ENCODE peak calls at places on chromosomes 1 and 21, in seven cellular contexts. One of them, this sample, is unnamed.

GRCh38 chr1:2380816-2381591 is 10.3 kb downstream of the MORN1 start:
- DNase-seq in neural progenitor cell: no peak
- DNase-seq in A549: no peak
- DNase-seq in cardiac fibroblast: no peak
- DNase-seq in cardiac muscle cell: no peak
- DNase-seq in breast epithelium: no peak
- DNase-seq in heart right ventricle: no peak
- DNase-seq in this sample: peak

GRCh38 chr1:53551428-53551995 is 92.3 kb downstream of the DMRTB1 start:
- DNase-seq in cardiac fibroblast: no peak
- DNase-seq in breast epithelium: no peak
- DNase-seq in heart right ventricle: no peak
- DNase-seq in neural progenitor cell: no peak
- DNase-seq in A549: no peak
- DNase-seq in cardiac muscle cell: no peak
- DNase-seq in this sample: no peak

GRCh38 chr1:111745670-111746613 is 6.7 kb upstream of the INKA2 start:
- DNase-seq in heart right ventricle: no peak
- DNase-seq in A549: no peak
- DNase-seq in neural progenitor cell: no peak
- DNase-seq in cardiac fibroblast: no peak
- DNase-seq in breast epithelium: no peak
- DNase-seq in cardiac muscle cell: no peak
- DNase-seq in this sample: no peak

GRCh38 chr21:26934383-26934782 is 32.5 kb downstream of the ADAMTS5 start:
- DNase-seq in heart right ventricle: no peak
- DNase-seq in A549: no peak
- DNase-seq in cardiac fibroblast: no peak
- DNase-seq in breast epithelium: no peak
- DNase-seq in cardiac muscle cell: no peak
- DNase-seq in neural progenitor cell: no peak
- DNase-seq in this sample: no peak

GRCh38 chr1:172005856-172006255 is 164.6 kb downstream of the DNM3 start:
- DNase-seq in heart right ventricle: no peak
- DNase-seq in neural progenitor cell: no peak
- DNase-seq in cardiac muscle cell: peak
- DNase-seq in breast epithelium: no peak
- DNase-seq in A549: peak
- DNase-seq in cardiac fibroblast: peak
- DNase-seq in this sample: no peak

GRCh38 chr1:227761621-227762230 is 26.5 kb downstream of the SNAP47 start:
- DNase-seq in neural progenitor cell: no peak
- DNase-seq in cardiac fibroblast: no peak
- DNase-seq in A549: no peak
- DNase-seq in breast epithelium: no peak
- DNase-seq in cardiac muscle cell: no peak
- DNase-seq in heart right ventricle: no peak
- DNase-seq in this sample: no peak

GRCh38 chr1:33762099-33762830 is 101.6 kb upstream of the HMGB4 start:
- DNase-seq in cardiac fibroblast: peak
- DNase-seq in breast epithelium: no peak
- DNase-seq in A549: no peak
- DNase-seq in heart right ventricle: no peak
- DNase-seq in neural progenitor cell: no peak
- DNase-seq in cardiac muscle cell: no peak
- DNase-seq in this sample: no peak

GRCh38 chr1:186636786-186637185 is 43.4 kb downstream of the PTGS2 start:
- DNase-seq in heart right ventricle: no peak
- DNase-seq in cardiac fibroblast: no peak
- DNase-seq in A549: no peak
- DNase-seq in cardiac muscle cell: no peak
- DNase-seq in neural progenitor cell: no peak
- DNase-seq in breast epithelium: no peak
- DNase-seq in this sample: no peak

GRCh38 chr1:182163821-182164223 is 102.3 kb upstream of the ZNF648 start:
- DNase-seq in cardiac fibroblast: no peak
- DNase-seq in cardiac muscle cell: no peak
- DNase-seq in breast epithelium: no peak
- DNase-seq in neural progenitor cell: no peak
- DNase-seq in heart right ventricle: peak
- DNase-seq in A549: no peak
- DNase-seq in this sample: peak

GRCh38 chr21:32603131-32603530 is 9.0 kb downstream of the CFAP298 start:
- DNase-seq in neural progenitor cell: no peak
- DNase-seq in breast epithelium: no peak
- DNase-seq in cardiac fibroblast: no peak
- DNase-seq in heart right ventricle: no peak
- DNase-seq in cardiac muscle cell: no peak
- DNase-seq in A549: no peak
- DNase-seq in this sample: no peak

GRCh38 chr1:184027751-184028682 is 9.5 kb downstream of the COLGALT2 start:
- DNase-seq in breast epithelium: no peak
- DNase-seq in cardiac muscle cell: peak
- DNase-seq in heart right ventricle: no peak
- DNase-seq in cardiac fibroblast: peak
- DNase-seq in neural progenitor cell: no peak
- DNase-seq in A549: no peak
- DNase-seq in this sample: no peak

GRCh38 chr1:184031127-184032107 is 6.1 kb downstream of the COLGALT2 start:
- DNase-seq in cardiac muscle cell: no peak
- DNase-seq in A549: no peak
- DNase-seq in breast epithelium: no peak
- DNase-seq in cardiac fibroblast: no peak
- DNase-seq in neural progenitor cell: no peak
- DNase-seq in heart right ventricle: no peak
- DNase-seq in this sample: no peak

GRCh38 chr1:184032306-184033135 is 5.0 kb downstream of the COLGALT2 start:
- DNase-seq in cardiac fibroblast: no peak
- DNase-seq in neural progenitor cell: no peak
- DNase-seq in A549: no peak
- DNase-seq in cardiac muscle cell: no peak
- DNase-seq in heart right ventricle: no peak
- DNase-seq in breast epithelium: no peak
- DNase-seq in this sample: no peak

GRCh38 chr1:184030433-184031126 is 6.9 kb downstream of the COLGALT2 start:
- DNase-seq in neural progenitor cell: no peak
- DNase-seq in heart right ventricle: no peak
- DNase-seq in breast epithelium: no peak
- DNase-seq in cardiac muscle cell: no peak
- DNase-seq in cardiac fibroblast: no peak
- DNase-seq in A549: no peak
- DNase-seq in this sample: no peak

DNA sequence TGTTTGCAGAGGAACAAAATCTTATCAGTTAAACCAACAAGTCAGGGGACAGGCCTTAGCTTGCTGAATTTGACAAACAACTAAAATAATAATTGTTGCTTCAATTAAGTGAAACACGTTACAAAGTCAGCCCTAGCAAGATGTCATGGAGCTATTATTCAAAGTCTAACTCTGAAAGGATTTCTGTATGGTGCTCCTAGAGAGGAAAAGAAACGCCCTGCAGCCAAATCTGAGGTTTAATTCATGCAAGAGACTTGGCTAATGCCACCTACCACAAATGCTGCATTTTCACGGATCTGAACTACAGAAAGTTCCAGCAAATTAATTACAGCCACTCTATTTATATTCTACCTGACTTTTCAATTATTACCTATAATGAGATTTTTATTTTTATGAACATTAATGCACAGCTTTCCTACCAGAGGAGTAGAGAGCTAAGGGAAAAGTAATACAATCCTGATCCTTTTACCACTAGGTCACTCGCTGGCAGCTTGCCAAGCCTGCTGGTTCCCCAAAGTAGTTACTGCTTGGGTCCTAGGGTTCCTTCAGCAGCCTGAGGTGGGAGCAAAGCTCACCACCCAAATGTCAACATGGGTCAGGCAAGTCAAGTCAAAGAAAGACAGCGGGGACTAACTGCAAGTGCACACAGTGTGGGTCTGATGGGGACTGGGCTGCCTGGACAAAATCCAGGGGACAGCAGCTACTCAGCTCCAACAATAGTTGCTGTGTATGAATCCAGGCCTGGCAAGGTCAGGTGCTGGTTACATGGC is 8.5 kb downstream of the COLGALT2 start:
- DNase-seq in A549: no peak
- DNase-seq in neural progenitor cell: no peak
- DNase-seq in cardiac muscle cell: no peak
- DNase-seq in breast epithelium: no peak
- DNase-seq in cardiac fibroblast: no peak
- DNase-seq in heart right ventricle: peak
- DNase-seq in this sample: peak
- TF ChIP-seq CTCF in A549: no peak
- TF ChIP-seq CTCF in neural progenitor cell: no peak
- TF ChIP-seq CTCF in cardiac muscle cell: no peak
- TF ChIP-seq CTCF in breast epithelium: no peak
- TF ChIP-seq CTCF in cardiac fibroblast: no peak
- TF ChIP-seq CTCF in heart right ventricle: no peak
- TF ChIP-seq CTCF in this sample: no peak

GRCh38 chr1:168942165-168942564 is 164.3 kb upstream of the ATP1B1 start:
- DNase-seq in heart right ventricle: no peak
- DNase-seq in cardiac fibroblast: no peak
- DNase-seq in neural progenitor cell: no peak
- DNase-seq in cardiac muscle cell: no peak
- DNase-seq in breast epithelium: no peak
- DNase-seq in A549: no peak
- DNase-seq in this sample: no peak

GRCh38 chr1:168939947-168940223 is 166.6 kb upstream of the ATP1B1 start:
- DNase-seq in breast epithelium: no peak
- DNase-seq in cardiac muscle cell: no peak
- DNase-seq in heart right ventricle: no peak
- DNase-seq in A549: no peak
- DNase-seq in neural progenitor cell: no peak
- DNase-seq in cardiac fibroblast: no peak
- DNase-seq in this sample: no peak

GRCh38 chr1:168939131-168939946 is 167.2 kb upstream of the ATP1B1 start:
- DNase-seq in cardiac fibroblast: no peak
- DNase-seq in breast epithelium: no peak
- DNase-seq in neural progenitor cell: no peak
- DNase-seq in A549: no peak
- DNase-seq in heart right ventricle: no peak
- DNase-seq in cardiac muscle cell: no peak
- DNase-seq in this sample: no peak
- H3K4me3 ChIP-seq in cardiac fibroblast: no peak
- H3K4me3 ChIP-seq in breast epithelium: no peak
- H3K4me3 ChIP-seq in neural progenitor cell: no peak
- H3K4me3 ChIP-seq in A549: no peak
- H3K4me3 ChIP-seq in heart right ventricle: no peak
- H3K4me3 ChIP-seq in cardiac muscle cell: no peak
- H3K4me3 ChIP-seq in this sample: no peak

DNA sequence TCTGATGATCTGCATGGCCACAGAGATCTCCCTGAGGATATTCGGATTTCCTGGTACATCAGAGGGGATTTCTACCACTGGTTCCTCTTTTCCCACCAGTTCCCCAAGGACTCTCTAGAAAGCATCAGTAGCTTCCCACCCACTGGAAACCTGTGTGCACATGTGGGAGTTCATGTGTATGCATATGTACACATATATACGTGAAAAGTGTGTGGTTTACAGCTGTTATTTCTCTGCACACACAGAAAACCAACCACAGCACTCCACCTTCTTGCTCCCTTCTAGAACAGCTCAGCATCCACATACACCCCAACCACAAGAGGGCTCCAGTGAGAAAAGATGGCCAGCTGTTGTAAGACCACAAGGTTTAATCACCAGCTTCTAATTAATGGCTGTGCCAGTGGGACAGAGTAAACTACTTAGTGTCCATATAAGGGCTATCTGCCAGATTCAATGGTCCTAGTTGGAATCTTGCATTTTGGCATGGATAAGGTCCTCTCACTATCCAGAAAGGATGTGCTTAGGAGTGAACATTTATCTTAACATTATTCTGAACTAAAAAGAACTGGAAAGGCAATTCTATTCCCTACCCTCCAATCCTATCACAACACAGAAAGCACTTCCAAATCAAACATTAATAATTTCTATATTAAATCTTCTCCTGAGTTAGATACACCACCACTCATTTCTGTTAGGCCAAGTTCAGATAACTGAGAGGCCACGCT is 24.1 kb downstream of the GPR3 start:
- DNase-seq in cardiac fibroblast: peak
- DNase-seq in neural progenitor cell: peak
- DNase-seq in breast epithelium: no peak
- DNase-seq in cardiac muscle cell: peak
- DNase-seq in heart right ventricle: no peak
- DNase-seq in A549: peak
- DNase-seq in this sample: peak
- TF ChIP-seq CTCF in cardiac fibroblast: peak
- TF ChIP-seq CTCF in neural progenitor cell: peak
- TF ChIP-seq CTCF in breast epithelium: peak
- TF ChIP-seq CTCF in cardiac muscle cell: peak
- TF ChIP-seq CTCF in heart right ventricle: peak
- TF ChIP-seq CTCF in A549: peak
- TF ChIP-seq CTCF in this sample: peak

GRCh38 chr21:18170829-18171228 is 73.8 kb upstream of the CHODL start:
- DNase-seq in neural progenitor cell: no peak
- DNase-seq in heart right ventricle: no peak
- DNase-seq in cardiac muscle cell: no peak
- DNase-seq in breast epithelium: no peak
- DNase-seq in cardiac fibroblast: no peak
- DNase-seq in A549: no peak
- DNase-seq in this sample: no peak

GRCh38 chr21:18178509-18178908 is 66.1 kb upstream of the CHODL start:
- DNase-seq in cardiac fibroblast: no peak
- DNase-seq in neural progenitor cell: no peak
- DNase-seq in heart right ventricle: no peak
- DNase-seq in A549: no peak
- DNase-seq in breast epithelium: no peak
- DNase-seq in cardiac muscle cell: no peak
- DNase-seq in this sample: no peak

GRCh38 chr21:18170221-18170620 is 74.4 kb upstream of the CHODL start:
- DNase-seq in breast epithelium: no peak
- DNase-seq in heart right ventricle: no peak
- DNase-seq in A549: no peak
- DNase-seq in cardiac fibroblast: no peak
- DNase-seq in cardiac muscle cell: no peak
- DNase-seq in neural progenitor cell: no peak
- DNase-seq in this sample: no peak

GRCh38 chr21:18174370-18174769 is 70.3 kb upstream of the CHODL start:
- DNase-seq in A549: no peak
- DNase-seq in cardiac fibroblast: no peak
- DNase-seq in neural progenitor cell: no peak
- DNase-seq in heart right ventricle: no peak
- DNase-seq in cardiac muscle cell: no peak
- DNase-seq in breast epithelium: no peak
- DNase-seq in this sample: no peak
- H3K4me3 ChIP-seq in A549: no peak
- H3K4me3 ChIP-seq in cardiac fibroblast: no peak
- H3K4me3 ChIP-seq in neural progenitor cell: no peak
- H3K4me3 ChIP-seq in heart right ventricle: no peak
- H3K4me3 ChIP-seq in cardiac muscle cell: no peak
- H3K4me3 ChIP-seq in breast epithelium: no peak
- H3K4me3 ChIP-seq in this sample: no peak

This sample was measured in adrenal gland.